ENCODE peak calls at places on chromosomes 13 and 19, in ten cellular contexts. One of them, this sample, is unnamed.

GRCh38 chr13:95880346-95880745 is 172.9 kb downstream of the UGGT2 start:
- DNase-seq in esophagus squamous epithelium: no peak
- DNase-seq in sigmoid colon: no peak
- DNase-seq in mucosa of descending colon: no peak
- DNase-seq in CD8-positive, alpha-beta T cell: no peak
- DNase-seq in tibial nerve: no peak
- DNase-seq in BJ: no peak
- DNase-seq in bronchial epithelial cell: no peak
- DNase-seq in cardiac muscle cell: peak; percentile 50
- DNase-seq in GM13976: no peak
- DNase-seq in this sample: no peak

GRCh38 chr13:109989686-109990085 is 203.3 kb upstream of the IRS2 start:
- DNase-seq in esophagus squamous epithelium: no peak
- DNase-seq in sigmoid colon: no peak
- DNase-seq in mucosa of descending colon: no peak
- DNase-seq in CD8-positive, alpha-beta T cell: no peak
- DNase-seq in tibial nerve: no peak
- DNase-seq in BJ: no peak
- DNase-seq in bronchial epithelial cell: no peak
- DNase-seq in cardiac muscle cell: peak; percentile 32
- DNase-seq in GM13976: no peak
- DNase-seq in this sample: no peak

GRCh38 chr19:1856698-1857603 is 6.4 kb downstream of the KLF16 start:
- DNase-seq in esophagus squamous epithelium: no peak
- DNase-seq in sigmoid colon: peak; percentile 90
- DNase-seq in mucosa of descending colon: peak; percentile 96
- DNase-seq in CD8-positive, alpha-beta T cell: no peak
- DNase-seq in tibial nerve: peak; percentile 52
- DNase-seq in BJ: peak; percentile 24
- DNase-seq in bronchial epithelial cell: peak; percentile 78
- DNase-seq in cardiac muscle cell: peak; percentile 85
- DNase-seq in GM13976: peak; percentile 84
- DNase-seq in this sample: peak; percentile 87

GRCh38 chr19:35846038-35846668 is 6.2 kb downstream of the NPHS1 start:
- DNase-seq in esophagus squamous epithelium: no peak
- DNase-seq in sigmoid colon: no peak
- DNase-seq in mucosa of descending colon: no peak
- DNase-seq in CD8-positive, alpha-beta T cell: no peak
- DNase-seq in tibial nerve: no peak
- DNase-seq in BJ: no peak
- DNase-seq in bronchial epithelial cell: peak; percentile 7
- DNase-seq in cardiac muscle cell: no peak
- DNase-seq in GM13976: no peak
- DNase-seq in this sample: no peak

GRCh38 chr13:24271611-24272451 is 37.5 kb upstream of the C1QTNF9 start:
- DNase-seq in esophagus squamous epithelium: no peak
- DNase-seq in sigmoid colon: peak; percentile 84
- DNase-seq in mucosa of descending colon: peak; percentile 83
- DNase-seq in CD8-positive, alpha-beta T cell: peak; percentile 41
- DNase-seq in tibial nerve: no peak
- DNase-seq in BJ: peak; percentile 45
- DNase-seq in bronchial epithelial cell: peak; percentile 52
- DNase-seq in cardiac muscle cell: peak; percentile 90
- DNase-seq in GM13976: peak; percentile 76
- DNase-seq in this sample: peak; percentile 49

GRCh38 chr19:6056801-6057650 is 53.3 kb downstream of the RFX2 start:
- DNase-seq in esophagus squamous epithelium: no peak
- DNase-seq in sigmoid colon: peak; percentile 94
- DNase-seq in mucosa of descending colon: peak; percentile 76
- DNase-seq in CD8-positive, alpha-beta T cell: no peak
- DNase-seq in tibial nerve: no peak
- DNase-seq in BJ: peak; percentile 95
- DNase-seq in bronchial epithelial cell: peak; percentile 98
- DNase-seq in cardiac muscle cell: peak; percentile 95
- DNase-seq in GM13976: no peak
- DNase-seq in this sample: peak; percentile 99

GRCh38 chr13:85497652-85498051 is 301.6 kb downstream of the SLITRK6 start:
- DNase-seq in esophagus squamous epithelium: no peak
- DNase-seq in sigmoid colon: no peak
- DNase-seq in mucosa of descending colon: no peak
- DNase-seq in CD8-positive, alpha-beta T cell: no peak
- DNase-seq in tibial nerve: no peak
- DNase-seq in BJ: peak; percentile 89
- DNase-seq in bronchial epithelial cell: peak; percentile 82
- DNase-seq in cardiac muscle cell: peak; percentile 97
- DNase-seq in GM13976: no peak
- DNase-seq in this sample: peak; percentile 85

GRCh38 chr19:4987692-4988370 is 18.9 kb downstream of the KDM4B start:
- DNase-seq in esophagus squamous epithelium: no peak
- DNase-seq in sigmoid colon: no peak
- DNase-seq in mucosa of descending colon: no peak
- DNase-seq in CD8-positive, alpha-beta T cell: no peak
- DNase-seq in tibial nerve: no peak
- DNase-seq in BJ: no peak
- DNase-seq in bronchial epithelial cell: no peak
- DNase-seq in cardiac muscle cell: peak; percentile 41
- DNase-seq in GM13976: no peak
- DNase-seq in this sample: no peak

GRCh38 chr13:76991432-76991795 is 467 bp upstream of the CLN5 start:
- DNase-seq in esophagus squamous epithelium: peak; percentile 44
- DNase-seq in sigmoid colon: peak; percentile 67
- DNase-seq in mucosa of descending colon: no peak
- DNase-seq in CD8-positive, alpha-beta T cell: peak; percentile 59
- DNase-seq in tibial nerve: no peak
- DNase-seq in BJ: no peak
- DNase-seq in bronchial epithelial cell: peak; percentile 7
- DNase-seq in cardiac muscle cell: no peak
- DNase-seq in GM13976: peak; percentile 66
- DNase-seq in this sample: peak; percentile 4

GRCh38 chr19:41218615-41219507 is at the start of gene AXL:
- DNase-seq in esophagus squamous epithelium: no peak
- DNase-seq in sigmoid colon: peak; percentile 95
- DNase-seq in mucosa of descending colon: peak; percentile 67
- DNase-seq in CD8-positive, alpha-beta T cell: no peak
- DNase-seq in tibial nerve: peak; percentile 82
- DNase-seq in BJ: peak; percentile 74
- DNase-seq in bronchial epithelial cell: peak; percentile 94
- DNase-seq in cardiac muscle cell: peak; percentile 83
- DNase-seq in GM13976: no peak
- DNase-seq in this sample: peak; percentile 98

GRCh38 chr19:55304279-55304978 is 20.6 kb downstream of the BRSK1 start:
- DNase-seq in esophagus squamous epithelium: no peak
- DNase-seq in sigmoid colon: no peak
- DNase-seq in mucosa of descending colon: peak; percentile 48
- DNase-seq in CD8-positive, alpha-beta T cell: no peak
- DNase-seq in tibial nerve: no peak
- DNase-seq in BJ: no peak
- DNase-seq in bronchial epithelial cell: peak; percentile 54
- DNase-seq in cardiac muscle cell: peak; percentile 33
- DNase-seq in GM13976: peak; percentile 76
- DNase-seq in this sample: peak; percentile 75

GRCh38 chr19:8451885-8452284 is 7.1 kb downstream of the HNRNPM start:
- DNase-seq in esophagus squamous epithelium: no peak
- DNase-seq in sigmoid colon: peak; percentile 34
- DNase-seq in mucosa of descending colon: no peak
- DNase-seq in CD8-positive, alpha-beta T cell: no peak
- DNase-seq in tibial nerve: no peak
- DNase-seq in BJ: no peak
- DNase-seq in bronchial epithelial cell: peak; percentile 89
- DNase-seq in cardiac muscle cell: peak; percentile 36
- DNase-seq in GM13976: no peak
- DNase-seq in this sample: peak; percentile 90

GRCh38 chr13:109654341-109655205 is 131.8 kb downstream of the IRS2 start:
- DNase-seq in esophagus squamous epithelium: no peak
- DNase-seq in sigmoid colon: no peak
- DNase-seq in mucosa of descending colon: no peak
- DNase-seq in CD8-positive, alpha-beta T cell: no peak
- DNase-seq in tibial nerve: no peak
- DNase-seq in BJ: no peak
- DNase-seq in bronchial epithelial cell: no peak
- DNase-seq in cardiac muscle cell: peak; percentile 79
- DNase-seq in GM13976: no peak
- DNase-seq in this sample: no peak

GRCh38 chr13:34779171-34779570 is 162.9 kb upstream of the NBEA start:
- DNase-seq in esophagus squamous epithelium: no peak
- DNase-seq in sigmoid colon: no peak
- DNase-seq in mucosa of descending colon: no peak
- DNase-seq in CD8-positive, alpha-beta T cell: no peak
- DNase-seq in tibial nerve: no peak
- DNase-seq in BJ: no peak
- DNase-seq in bronchial epithelial cell: no peak
- DNase-seq in cardiac muscle cell: peak; percentile 41
- DNase-seq in GM13976: no peak
- DNase-seq in this sample: no peak
- TF ChIP-seq CTCF in esophagus squamous epithelium: no peak
- TF ChIP-seq CTCF in sigmoid colon: no peak
- TF ChIP-seq CTCF in mucosa of descending colon: no peak
- TF ChIP-seq CTCF in CD8-positive, alpha-beta T cell: no peak
- TF ChIP-seq CTCF in tibial nerve: no peak
- TF ChIP-seq CTCF in BJ: no peak
- TF ChIP-seq CTCF in bronchial epithelial cell: peak; percentile 3
- TF ChIP-seq CTCF in cardiac muscle cell: peak; percentile 35
- TF ChIP-seq CTCF in GM13976: no peak
- TF ChIP-seq CTCF in this sample: no peak

DNA sequence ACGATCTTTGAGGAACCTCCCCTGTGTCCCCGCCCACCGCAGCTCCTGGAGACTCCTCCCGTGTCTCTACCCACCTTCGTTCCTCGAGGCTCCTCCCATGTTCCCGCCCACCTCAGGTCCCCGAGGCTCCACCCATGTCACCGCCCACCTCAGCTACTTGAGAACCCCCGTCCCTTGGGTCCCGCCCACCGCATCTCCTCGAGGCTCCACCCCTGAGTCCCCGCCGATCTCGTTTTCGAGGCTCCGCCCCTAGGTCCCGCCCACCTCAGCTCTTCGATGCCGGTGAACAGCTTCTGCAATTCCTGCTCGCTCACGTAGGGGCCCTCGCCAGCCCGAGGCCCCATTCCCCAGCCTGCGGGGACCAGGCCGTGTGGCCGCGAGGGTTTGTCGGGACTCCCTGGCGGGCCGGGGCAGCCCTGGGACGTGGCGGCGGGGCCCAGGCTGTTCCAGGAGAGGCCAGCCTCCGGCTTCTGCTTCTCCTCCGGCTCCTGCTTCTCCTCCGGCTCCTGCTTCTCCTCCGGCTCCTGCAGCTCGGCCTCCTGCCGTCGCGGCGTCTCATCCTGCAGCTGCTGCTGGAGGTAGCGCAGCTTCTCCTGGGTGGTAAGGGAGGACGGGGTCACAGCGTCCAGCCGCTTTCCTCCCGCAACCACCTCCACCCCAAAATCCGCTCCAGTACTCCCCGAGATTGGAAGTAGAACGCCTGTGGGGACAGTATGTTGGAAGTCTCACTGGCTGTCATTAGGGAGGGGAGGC is 16.7 kb downstream of the TSKS start:
- DNase-seq in esophagus squamous epithelium: no peak
- DNase-seq in sigmoid colon: peak; percentile 78
- DNase-seq in mucosa of descending colon: peak; percentile 40
- DNase-seq in CD8-positive, alpha-beta T cell: peak; percentile 6
- DNase-seq in tibial nerve: no peak
- DNase-seq in BJ: no peak
- DNase-seq in bronchial epithelial cell: no peak
- DNase-seq in cardiac muscle cell: peak; percentile 86
- DNase-seq in GM13976: no peak
- DNase-seq in this sample: peak; percentile 26
- TF ChIP-seq CTCF in esophagus squamous epithelium: no peak
- TF ChIP-seq CTCF in sigmoid colon: no peak
- TF ChIP-seq CTCF in mucosa of descending colon: no peak
- TF ChIP-seq CTCF in CD8-positive, alpha-beta T cell: no peak
- TF ChIP-seq CTCF in tibial nerve: no peak
- TF ChIP-seq CTCF in BJ: no peak
- TF ChIP-seq CTCF in bronchial epithelial cell: no peak
- TF ChIP-seq CTCF in cardiac muscle cell: no peak
- TF ChIP-seq CTCF in GM13976: no peak
- TF ChIP-seq CTCF in this sample: no peak

DNA sequence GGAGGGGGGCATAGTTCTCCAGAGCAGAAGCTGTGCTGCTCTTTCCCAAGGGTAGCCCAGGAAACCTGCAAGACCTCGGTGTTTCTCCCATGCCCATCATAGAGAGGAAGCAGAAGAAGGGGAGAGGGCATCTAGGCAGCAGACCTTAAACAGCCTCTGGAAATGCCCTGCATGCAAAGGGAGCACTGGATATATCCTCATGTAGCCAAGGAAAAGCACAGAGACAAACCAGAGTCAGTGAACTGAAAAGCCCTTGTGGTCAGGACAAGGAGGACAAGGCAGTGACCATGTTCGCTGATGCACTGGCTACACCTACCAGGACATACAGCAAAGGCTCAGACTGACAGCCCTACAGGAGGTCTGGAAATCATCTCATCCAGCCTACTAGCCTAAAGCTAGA is 4.2 kb upstream of the TBC1D4 start:
- DNase-seq in esophagus squamous epithelium: no peak
- DNase-seq in sigmoid colon: no peak
- DNase-seq in mucosa of descending colon: no peak
- DNase-seq in CD8-positive, alpha-beta T cell: no peak
- DNase-seq in tibial nerve: no peak
- DNase-seq in BJ: no peak
- DNase-seq in bronchial epithelial cell: no peak
- DNase-seq in cardiac muscle cell: no peak
- DNase-seq in GM13976: no peak
- DNase-seq in this sample: no peak
- TF ChIP-seq CTCF in esophagus squamous epithelium: no peak
- TF ChIP-seq CTCF in sigmoid colon: no peak
- TF ChIP-seq CTCF in mucosa of descending colon: no peak
- TF ChIP-seq CTCF in CD8-positive, alpha-beta T cell: no peak
- TF ChIP-seq CTCF in tibial nerve: no peak
- TF ChIP-seq CTCF in BJ: no peak
- TF ChIP-seq CTCF in bronchial epithelial cell: no peak
- TF ChIP-seq CTCF in cardiac muscle cell: no peak
- TF ChIP-seq CTCF in GM13976: no peak
- TF ChIP-seq CTCF in this sample: no peak

GRCh38 chr13:71240906-71241305 is 626.1 kb downstream of the DACH1 start:
- DNase-seq in esophagus squamous epithelium: no peak
- DNase-seq in sigmoid colon: no peak
- DNase-seq in mucosa of descending colon: no peak
- DNase-seq in CD8-positive, alpha-beta T cell: no peak
- DNase-seq in tibial nerve: no peak
- DNase-seq in BJ: no peak
- DNase-seq in bronchial epithelial cell: peak; percentile 24
- DNase-seq in cardiac muscle cell: peak; percentile 32
- DNase-seq in GM13976: peak; percentile 6
- DNase-seq in this sample: peak; percentile 12
- TF ChIP-seq CTCF in esophagus squamous epithelium: no peak
- TF ChIP-seq CTCF in sigmoid colon: no peak
- TF ChIP-seq CTCF in mucosa of descending colon: no peak
- TF ChIP-seq CTCF in CD8-positive, alpha-beta T cell: no peak
- TF ChIP-seq CTCF in tibial nerve: peak; percentile 15
- TF ChIP-seq CTCF in BJ: no peak
- TF ChIP-seq CTCF in bronchial epithelial cell: peak; percentile 38
- TF ChIP-seq CTCF in cardiac muscle cell: peak; percentile 51
- TF ChIP-seq CTCF in GM13976: no peak
- TF ChIP-seq CTCF in this sample: peak; percentile 54

This sample was measured in epithelial cell of esophagus.